ENCODE peak calls at places on chromosome 13, in nine cellular contexts. One of them, this sample, is unnamed.

GRCh38 chr13:29294869-29295268 is 300.6 kb downstream of the SLC7A1 start:
- DNase-seq in choroid plexus epithelial cell: peak; percentile 1
- DNase-seq in HCT116: no peak
- DNase-seq in erythroblast: no peak
- DNase-seq in HFFc6: no peak
- DNase-seq in activated CD4-positive, CD25-positive, alpha-beta regulatory T cell: no peak
- DNase-seq in activated T-cell treated with anti-CD3 and anti-CD28 coated beads for 1 hour: no peak
- DNase-seq in neural crest cell: no peak
- DNase-seq in HT-29: no peak
- DNase-seq in this sample: no peak

GRCh38 chr13:38685974-38686571 is 804 bp upstream of the FREM2 start:
- DNase-seq in erythroblast: no peak
- DNase-seq in choroid plexus epithelial cell: peak; percentile 30
- DNase-seq in neural crest cell: no peak
- DNase-seq in activated CD4-positive, CD25-positive, alpha-beta regulatory T cell: no peak
- DNase-seq in activated T-cell treated with anti-CD3 and anti-CD28 coated beads for 1 hour: no peak
- DNase-seq in HFFc6: peak; percentile 6
- DNase-seq in HT-29: peak; percentile 59
- DNase-seq in HCT116: no peak
- DNase-seq in this sample: no peak

GRCh38 chr13:105232403-105232802 is 1303.1 kb downstream of the EFNB2 start:
- DNase-seq in choroid plexus epithelial cell: no peak
- DNase-seq in HFFc6: no peak
- DNase-seq in HT-29: no peak
- DNase-seq in activated CD4-positive, CD25-positive, alpha-beta regulatory T cell: no peak
- DNase-seq in activated T-cell treated with anti-CD3 and anti-CD28 coated beads for 1 hour: no peak
- DNase-seq in HCT116: no peak
- DNase-seq in neural crest cell: no peak
- DNase-seq in erythroblast: no peak
- DNase-seq in this sample: no peak

GRCh38 chr13:26539738-26540292 is 17.7 kb upstream of the WASF3 start:
- DNase-seq in choroid plexus epithelial cell: no peak
- DNase-seq in activated CD4-positive, CD25-positive, alpha-beta regulatory T cell: no peak
- DNase-seq in HFFc6: no peak
- DNase-seq in HT-29: no peak
- DNase-seq in neural crest cell: no peak
- DNase-seq in HCT116: no peak
- DNase-seq in erythroblast: no peak
- DNase-seq in activated T-cell treated with anti-CD3 and anti-CD28 coated beads for 1 hour: no peak
- DNase-seq in this sample: no peak

GRCh38 chr13:47484564-47484963 is 516.5 kb downstream of the SUCLA2 start:
- DNase-seq in neural crest cell: no peak
- DNase-seq in HFFc6: peak; percentile 76
- DNase-seq in HCT116: no peak
- DNase-seq in erythroblast: no peak
- DNase-seq in choroid plexus epithelial cell: peak; percentile 83
- DNase-seq in activated CD4-positive, CD25-positive, alpha-beta regulatory T cell: no peak
- DNase-seq in activated T-cell treated with anti-CD3 and anti-CD28 coated beads for 1 hour: no peak
- DNase-seq in HT-29: no peak
- DNase-seq in this sample: no peak

GRCh38 chr13:27605610-27606200 is 14.6 kb downstream of the LNX2 start:
- DNase-seq in neural crest cell: no peak
- DNase-seq in HFFc6: no peak
- DNase-seq in HT-29: no peak
- DNase-seq in HCT116: no peak
- DNase-seq in erythroblast: peak; percentile 71
- DNase-seq in choroid plexus epithelial cell: peak; percentile 29
- DNase-seq in activated T-cell treated with anti-CD3 and anti-CD28 coated beads for 1 hour: no peak
- DNase-seq in activated CD4-positive, CD25-positive, alpha-beta regulatory T cell: no peak
- DNase-seq in this sample: no peak

GRCh38 chr13:100881291-100881864 is 206.8 kb upstream of the TMTC4 start:
- DNase-seq in HCT116: no peak
- DNase-seq in activated CD4-positive, CD25-positive, alpha-beta regulatory T cell: no peak
- DNase-seq in erythroblast: no peak
- DNase-seq in activated T-cell treated with anti-CD3 and anti-CD28 coated beads for 1 hour: no peak
- DNase-seq in HFFc6: no peak
- DNase-seq in choroid plexus epithelial cell: peak; percentile 19
- DNase-seq in HT-29: no peak
- DNase-seq in neural crest cell: no peak
- DNase-seq in this sample: no peak

GRCh38 chr13:30880151-30880551 is 25.9 kb upstream of the MEDAG start:
- DNase-seq in neural crest cell: no peak
- DNase-seq in activated CD4-positive, CD25-positive, alpha-beta regulatory T cell: no peak
- DNase-seq in HT-29: no peak
- DNase-seq in HFFc6: no peak
- DNase-seq in HCT116: no peak
- DNase-seq in activated T-cell treated with anti-CD3 and anti-CD28 coated beads for 1 hour: no peak
- DNase-seq in erythroblast: no peak
- DNase-seq in choroid plexus epithelial cell: peak; percentile 64
- DNase-seq in this sample: no peak

GRCh38 chr13:27981006-27981708 is 7.3 kb downstream of the URAD start:
- DNase-seq in HT-29: no peak
- DNase-seq in activated CD4-positive, CD25-positive, alpha-beta regulatory T cell: no peak
- DNase-seq in HFFc6: no peak
- DNase-seq in neural crest cell: no peak
- DNase-seq in activated T-cell treated with anti-CD3 and anti-CD28 coated beads for 1 hour: no peak
- DNase-seq in choroid plexus epithelial cell: no peak
- DNase-seq in HCT116: no peak
- DNase-seq in erythroblast: no peak
- DNase-seq in this sample: no peak

GRCh38 chr13:48436661-48437242 is 23.8 kb upstream of the LPAR6 start:
- DNase-seq in HFFc6: no peak
- DNase-seq in activated T-cell treated with anti-CD3 and anti-CD28 coated beads for 1 hour: no peak
- DNase-seq in activated CD4-positive, CD25-positive, alpha-beta regulatory T cell: no peak
- DNase-seq in choroid plexus epithelial cell: no peak
- DNase-seq in neural crest cell: no peak
- DNase-seq in erythroblast: no peak
- DNase-seq in HCT116: no peak
- DNase-seq in HT-29: no peak
- DNase-seq in this sample: no peak

GRCh38 chr13:74133657-74134201 is 475 bp downstream of the KLF12 start:
- DNase-seq in neural crest cell: peak; percentile 68
- DNase-seq in erythroblast: no peak
- DNase-seq in HCT116: peak; percentile 29
- DNase-seq in HT-29: peak; percentile 66
- DNase-seq in activated T-cell treated with anti-CD3 and anti-CD28 coated beads for 1 hour: peak; percentile 73
- DNase-seq in choroid plexus epithelial cell: peak; percentile 97
- DNase-seq in HFFc6: peak; percentile 95
- DNase-seq in activated CD4-positive, CD25-positive, alpha-beta regulatory T cell: peak; percentile 79
- DNase-seq in this sample: peak; percentile 89

GRCh38 chr13:106906431-106906996 is 338.6 kb upstream of the ARGLU1 start:
- DNase-seq in HFFc6: no peak
- DNase-seq in activated CD4-positive, CD25-positive, alpha-beta regulatory T cell: no peak
- DNase-seq in HT-29: no peak
- DNase-seq in neural crest cell: no peak
- DNase-seq in choroid plexus epithelial cell: no peak
- DNase-seq in HCT116: no peak
- DNase-seq in erythroblast: no peak
- DNase-seq in activated T-cell treated with anti-CD3 and anti-CD28 coated beads for 1 hour: no peak
- DNase-seq in this sample: no peak

GRCh38 chr13:49319555-49320350 is 72.0 kb downstream of the CDADC1 start:
- DNase-seq in HCT116: no peak
- DNase-seq in activated T-cell treated with anti-CD3 and anti-CD28 coated beads for 1 hour: no peak
- DNase-seq in choroid plexus epithelial cell: peak; percentile 61
- DNase-seq in HFFc6: peak; percentile 28
- DNase-seq in activated CD4-positive, CD25-positive, alpha-beta regulatory T cell: no peak
- DNase-seq in erythroblast: no peak
- DNase-seq in HT-29: no peak
- DNase-seq in neural crest cell: no peak
- DNase-seq in this sample: no peak

GRCh38 chr13:47796816-47797215 is 204.3 kb downstream of the SUCLA2 start:
- DNase-seq in HCT116: no peak
- DNase-seq in HT-29: no peak
- DNase-seq in activated CD4-positive, CD25-positive, alpha-beta regulatory T cell: no peak
- DNase-seq in HFFc6: no peak
- DNase-seq in neural crest cell: no peak
- DNase-seq in erythroblast: no peak
- DNase-seq in activated T-cell treated with anti-CD3 and anti-CD28 coated beads for 1 hour: no peak
- DNase-seq in choroid plexus epithelial cell: no peak
- DNase-seq in this sample: peak; percentile 15

GRCh38 chr13:73417012-73417615 is 358.3 kb downstream of the KLF5 start:
- DNase-seq in activated T-cell treated with anti-CD3 and anti-CD28 coated beads for 1 hour: no peak
- DNase-seq in choroid plexus epithelial cell: peak; percentile 52
- DNase-seq in HFFc6: no peak
- DNase-seq in activated CD4-positive, CD25-positive, alpha-beta regulatory T cell: no peak
- DNase-seq in erythroblast: no peak
- DNase-seq in HT-29: peak; percentile 51
- DNase-seq in neural crest cell: no peak
- DNase-seq in HCT116: peak; percentile 46
- DNase-seq in this sample: no peak

GRCh38 chr13:79741006-79741405 is 260.1 kb downstream of the NDFIP2 start:
- DNase-seq in erythroblast: no peak
- DNase-seq in activated T-cell treated with anti-CD3 and anti-CD28 coated beads for 1 hour: no peak
- DNase-seq in HCT116: no peak
- DNase-seq in activated CD4-positive, CD25-positive, alpha-beta regulatory T cell: no peak
- DNase-seq in HT-29: no peak
- DNase-seq in neural crest cell: no peak
- DNase-seq in HFFc6: peak; percentile 23
- DNase-seq in choroid plexus epithelial cell: peak; percentile 64
- DNase-seq in this sample: peak; percentile 14

GRCh38 chr13:87923713-87924112 is 252.5 kb downstream of the SLITRK5 start:
- DNase-seq in HT-29: no peak
- DNase-seq in HFFc6: no peak
- DNase-seq in neural crest cell: no peak
- DNase-seq in activated CD4-positive, CD25-positive, alpha-beta regulatory T cell: no peak
- DNase-seq in erythroblast: no peak
- DNase-seq in choroid plexus epithelial cell: no peak
- DNase-seq in HCT116: no peak
- DNase-seq in activated T-cell treated with anti-CD3 and anti-CD28 coated beads for 1 hour: no peak
- DNase-seq in this sample: no peak

GRCh38 chr13:95540848-95541247 is 11.7 kb upstream of the CLDN10 start:
- DNase-seq in HT-29: no peak
- DNase-seq in activated CD4-positive, CD25-positive, alpha-beta regulatory T cell: no peak
- DNase-seq in HFFc6: no peak
- DNase-seq in erythroblast: no peak
- DNase-seq in choroid plexus epithelial cell: no peak
- DNase-seq in HCT116: no peak
- DNase-seq in neural crest cell: no peak
- DNase-seq in activated T-cell treated with anti-CD3 and anti-CD28 coated beads for 1 hour: no peak
- DNase-seq in this sample: peak; percentile 48

GRCh38 chr13:51148952-51149573 is 38.0 kb upstream of the C13orf42 start:
- DNase-seq in HCT116: peak; percentile 34
- DNase-seq in choroid plexus epithelial cell: peak; percentile 88
- DNase-seq in neural crest cell: peak; percentile 38
- DNase-seq in activated CD4-positive, CD25-positive, alpha-beta regulatory T cell: no peak
- DNase-seq in HT-29: peak; percentile 49
- DNase-seq in erythroblast: no peak
- DNase-seq in activated T-cell treated with anti-CD3 and anti-CD28 coated beads for 1 hour: no peak
- DNase-seq in HFFc6: peak; percentile 53
- DNase-seq in this sample: peak; percentile 21

GRCh38 chr13:63481334-63481733 is 2065.7 kb upstream of the PCDH20 start:
- DNase-seq in activated T-cell treated with anti-CD3 and anti-CD28 coated beads for 1 hour: no peak
- DNase-seq in erythroblast: no peak
- DNase-seq in HCT116: no peak
- DNase-seq in choroid plexus epithelial cell: peak; percentile 80
- DNase-seq in activated CD4-positive, CD25-positive, alpha-beta regulatory T cell: no peak
- DNase-seq in HFFc6: no peak
- DNase-seq in HT-29: no peak
- DNase-seq in neural crest cell: no peak
- DNase-seq in this sample: no peak

GRCh38 chr13:113118328-113119021 is 4.1 kb upstream of the F10 start:
- DNase-seq in neural crest cell: no peak
- DNase-seq in erythroblast: no peak
- DNase-seq in activated T-cell treated with anti-CD3 and anti-CD28 coated beads for 1 hour: no peak
- DNase-seq in HFFc6: no peak
- DNase-seq in HT-29: no peak
- DNase-seq in choroid plexus epithelial cell: no peak
- DNase-seq in activated CD4-positive, CD25-positive, alpha-beta regulatory T cell: no peak
- DNase-seq in HCT116: no peak
- DNase-seq in this sample: no peak

This sample was measured in heart right ventricle.